ENCODE peak calls at places on chromosomes 13 and 19, in five cellular contexts. Q is mammary epithelial cell, O is progenitor cell of endocrine pancreas, Y is RWPE2, N is MCF 10A. I is an unnamed sample.

GRCh38 chr19:29680447-29680846 is 15.2 kb downstream of the PLEKHF1 start:
- DNase-seq in Q (no peak), O (no peak), Y (no peak), N (no peak), I (no peak)

GRCh38 chr19:33501957-33502356 is 19.6 kb downstream of the PEPD start:
- DNase-seq in Q (no peak), O (no peak), Y (peak), N (no peak), I (no peak)

GRCh38 chr19:46015080-46015960 is 7.5 kb downstream of the PGLYRP1 start:
- DNase-seq in Q (peak), O (peak), Y (peak), N (peak), I (peak)

GRCh38 chr19:47309038-47309437 is 623 bp upstream of the C5AR1 start:
- DNase-seq in Q (no peak), O (no peak), Y (no peak), N (peak), I (no peak)

GRCh38 chr19:40687525-40688016 is 2.9 kb downstream of the NUMBL start:
- DNase-seq in Q (no peak), O (no peak), Y (no peak), N (no peak), I (peak)

GRCh38 chr13:52344108-52344507 is 61.9 kb downstream of the THSD1 start:
- DNase-seq in Q (no peak), O (no peak), Y (no peak), N (peak), I (no peak)

GRCh38 chr19:43799502-43800142 is 2.6 kb downstream of the LYPD5 start:
- DNase-seq in Q (peak), O (no peak), Y (no peak), N (peak), I (no peak)

GRCh38 chr19:49020342-49020741 is 3.5 kb upstream of the LHB start:
- DNase-seq in Q (no peak), O (no peak), Y (no peak), N (no peak), I (no peak)

GRCh38 chr13:85261757-85262346 is 537.4 kb downstream of the SLITRK6 start:
- DNase-seq in Q (no peak), O (no peak), Y (no peak), N (peak), I (no peak)

GRCh38 chr13:95153647-95154405 is 147.4 kb downstream of the ABCC4 start:
- DNase-seq in Q (peak), O (no peak), Y (no peak), N (peak), I (no peak)

GRCh38 chr19:932647-933552 is 7.1 kb downstream of the ARID3A start:
- DNase-seq in Q (peak), O (no peak), Y (peak), N (peak), I (no peak)

GRCh38 chr13:51632643-51633357 is 48.5 kb downstream of the WDFY2 start:
- DNase-seq in Q (peak), O (no peak), Y (no peak), N (no peak), I (no peak)

GRCh38 chr19:18336121-18336520 is 4.3 kb upstream of the PGPEP1 start:
- DNase-seq in Q (no peak), O (no peak), Y (no peak), N (no peak), I (no peak)

GRCh38 chr13:98780972-98781869 is 28.7 kb upstream of the SLC15A1 start:
- DNase-seq in Q (no peak), O (no peak), Y (no peak), N (no peak), I (no peak)

GRCh38 chr13:27258637-27259377 is 7.4 kb downstream of the RPL21 start:
- DNase-seq in Q (no peak), O (no peak), Y (no peak), N (no peak), I (no peak)

GRCh38 chr13:60164490-60164889 is 762 bp upstream of the DIAPH3 start:
- DNase-seq in Q (no peak), O (no peak), Y (no peak), N (no peak), I (no peak)

GRCh38 chr13:38769526-38769925 is 82.6 kb downstream of the FREM2 start:
- DNase-seq in Q (no peak), O (no peak), Y (no peak), N (no peak), I (no peak)

GRCh38 chr13:22789027-22789593 is 391.7 kb upstream of the SGCG start:
- DNase-seq in Q (no peak), O (no peak), Y (no peak), N (no peak), I (no peak)

GRCh38 chr19:13404236-13404635 is 102.0 kb downstream of the CACNA1A start:
- DNase-seq in Q (no peak), O (no peak), Y (no peak), N (no peak), I (no peak)

GRCh38 chr13:99218126-99218525 is 17.5 kb downstream of the UBAC2 start:
- DNase-seq in Q (no peak), O (no peak), Y (no peak), N (no peak), I (no peak)

GRCh38 chr19:12098040-12098439 is 33.5 kb downstream of the ZNF844 start:
- DNase-seq in Q (peak), O (no peak), Y (no peak), N (no peak), I (no peak)

GRCh38 chr13:111130111-111130508 is 15.0 kb downstream of the ARHGEF7 start:
- DNase-seq in Q (no peak), O (no peak), Y (no peak), N (no peak), I (no peak)

GRCh38 chr19:13010038-13010991 is 15.0 kb downstream of the NFIX start:
- DNase-seq in Q (no peak), O (no peak), Y (no peak), N (no peak), I (no peak)

GRCh38 chr19:29927944-29928669 is 13.9 kb upstream of the URI1 start:
- DNase-seq in Q (no peak), O (no peak), Y (no peak), N (no peak), I (no peak)

GRCh38 chr19:47275866-47276461 is 1.3 kb downstream of the INAFM1 start:
- DNase-seq in Q (no peak), O (no peak), Y (no peak), N (no peak), I (no peak)

GRCh38 chr13:21528616-21529015 is 69.5 kb upstream of the ZDHHC20 start:
- DNase-seq in Q (no peak), O (no peak), Y (no peak), N (no peak), I (no peak)

GRCh38 chr19:47418595-47419036 is 711 bp downstream of the MEIS3 start:
- DNase-seq in Q (no peak), O (no peak), Y (no peak), N (no peak), I (no peak)

GRCh38 chr19:55197531-55197930 is 11.8 kb downstream of the PTPRH start:
- DNase-seq in Q (no peak), O (no peak), Y (no peak), N (no peak), I (no peak)

GRCh38 chr13:30792257-30793000 is 57.1 kb downstream of the ALOX5AP start:
- DNase-seq in Q (peak), O (no peak), Y (peak), N (peak), I (no peak)
- TF ChIP-seq CTCF in Q (peak), O (peak), Y (peak), N (peak), I (no peak)

GRCh38 chr13:25214371-25215252 is 42.5 kb upstream of the AMER2 start:
- DNase-seq in Q (peak), O (no peak), Y (no peak), N (peak), I (no peak)
- TF ChIP-seq CTCF in Q (no peak), O (no peak), Y (peak), N (no peak), I (no peak)

GRCh38 chr13:100694722-100695644 is 20.4 kb upstream of the TMTC4 start:
- DNase-seq in Q (peak), O (peak), Y (no peak), N (peak), I (no peak)
- TF ChIP-seq CTCF in Q (peak), O (peak), Y (peak), N (no peak), I (no peak)

GRCh38 chr13:28657784-28658538 is 969 bp upstream of the POMP start:
- DNase-seq in Q (peak), O (no peak), Y (no peak), N (no peak), I (no peak)
- TF ChIP-seq CTCF in Q (peak), O (no peak), Y (peak), N (no peak), I (no peak)

GRCh38 chr19:52897149-52897935 is at the start of gene ZNF320:
- DNase-seq in Q (peak), O (peak), Y (peak), N (peak), I (peak)
- TF ChIP-seq CTCF in Q (no peak), O (no peak), Y (no peak), N (no peak), I (no peak)

DNA sequence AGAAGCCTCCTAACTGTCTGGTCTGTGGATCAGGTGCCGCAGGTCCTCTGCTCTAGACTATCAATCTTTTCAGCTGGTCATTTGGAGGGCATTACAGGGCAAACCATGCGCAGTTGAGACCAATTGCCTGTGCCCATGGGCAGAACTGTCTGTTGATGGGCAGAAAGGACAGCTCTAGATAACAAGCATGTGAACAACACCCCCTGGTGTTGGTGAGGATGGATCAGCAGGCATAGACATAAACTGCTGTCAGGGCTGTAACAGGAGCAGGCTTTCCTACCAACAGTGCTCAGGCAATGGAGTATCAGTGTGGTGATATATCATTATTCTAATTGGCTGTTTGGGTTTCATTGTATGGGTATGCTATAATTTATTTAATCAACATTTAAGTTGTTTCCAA is 104.7 kb upstream of the KL start:
- DNase-seq in Q (peak), O (no peak), Y (no peak), N (peak), I (no peak)
- TF ChIP-seq CTCF in Q (peak), O (no peak), Y (peak), N (peak), I (no peak)

I was measured in omental fat pad.